ENCODE peak calls at places on chromosome 18, in six cellular contexts. One of them, this sample, is unnamed.

GRCh38 chr18:56034954-56035353 is 447.0 kb upstream of the TCF4 start:
- DNase-seq in osteocyte: no peak
- DNase-seq in HCT116: no peak
- DNase-seq in CD8-positive, alpha-beta T cell: no peak
- DNase-seq in HFF-Myc: no peak
- DNase-seq in heart right ventricle: no peak
- DNase-seq in this sample: no peak

GRCh38 chr18:36665952-36666351 is 162.8 kb downstream of the TPGS2 start:
- DNase-seq in osteocyte: no peak
- DNase-seq in HCT116: no peak
- DNase-seq in CD8-positive, alpha-beta T cell: no peak
- DNase-seq in HFF-Myc: no peak
- DNase-seq in heart right ventricle: no peak
- DNase-seq in this sample: no peak

GRCh38 chr18:73408434-73408833 is 540.6 kb upstream of the NETO1 start:
- DNase-seq in osteocyte: no peak
- DNase-seq in HCT116: no peak
- DNase-seq in CD8-positive, alpha-beta T cell: no peak
- DNase-seq in HFF-Myc: no peak
- DNase-seq in heart right ventricle: no peak
- DNase-seq in this sample: no peak

GRCh38 chr18:79523738-79524180 is 128.0 kb downstream of the NFATC1 start:
- DNase-seq in osteocyte: no peak
- DNase-seq in HCT116: no peak
- DNase-seq in CD8-positive, alpha-beta T cell: peak
- DNase-seq in HFF-Myc: no peak
- DNase-seq in heart right ventricle: no peak
- DNase-seq in this sample: peak

GRCh38 chr18:76678248-76678647 is 144.1 kb upstream of the ZNF236 start:
- DNase-seq in osteocyte: no peak
- DNase-seq in HCT116: no peak
- DNase-seq in CD8-positive, alpha-beta T cell: no peak
- DNase-seq in HFF-Myc: no peak
- DNase-seq in heart right ventricle: no peak
- DNase-seq in this sample: no peak

GRCh38 chr18:27214831-27215230 is 29.7 kb upstream of the CHST9 start:
- DNase-seq in osteocyte: no peak
- DNase-seq in HCT116: no peak
- DNase-seq in CD8-positive, alpha-beta T cell: no peak
- DNase-seq in HFF-Myc: no peak
- DNase-seq in heart right ventricle: no peak
- DNase-seq in this sample: no peak

GRCh38 chr18:55275042-55275897 is 312.7 kb downstream of the TCF4 start:
- DNase-seq in osteocyte: no peak
- DNase-seq in HCT116: no peak
- DNase-seq in CD8-positive, alpha-beta T cell: no peak
- DNase-seq in HFF-Myc: peak
- DNase-seq in heart right ventricle: no peak
- DNase-seq in this sample: no peak

GRCh38 chr18:36757081-36757480 is 71.7 kb downstream of the TPGS2 start:
- DNase-seq in osteocyte: no peak
- DNase-seq in HCT116: peak
- DNase-seq in CD8-positive, alpha-beta T cell: no peak
- DNase-seq in HFF-Myc: peak
- DNase-seq in heart right ventricle: no peak
- DNase-seq in this sample: no peak

GRCh38 chr18:56493531-56493930 is 144.9 kb downstream of the TXNL1 start:
- DNase-seq in osteocyte: no peak
- DNase-seq in HCT116: no peak
- DNase-seq in CD8-positive, alpha-beta T cell: no peak
- DNase-seq in HFF-Myc: no peak
- DNase-seq in heart right ventricle: no peak
- DNase-seq in this sample: no peak

GRCh38 chr18:46678785-46679404 is 21.9 kb upstream of the LOXHD1 start:
- DNase-seq in osteocyte: no peak
- DNase-seq in HCT116: no peak
- DNase-seq in CD8-positive, alpha-beta T cell: no peak
- DNase-seq in HFF-Myc: no peak
- DNase-seq in heart right ventricle: no peak
- DNase-seq in this sample: no peak

GRCh38 chr18:8045890-8046289 is 478.8 kb downstream of the PTPRM start:
- DNase-seq in osteocyte: no peak
- DNase-seq in HCT116: peak
- DNase-seq in CD8-positive, alpha-beta T cell: no peak
- DNase-seq in HFF-Myc: no peak
- DNase-seq in heart right ventricle: no peak
- DNase-seq in this sample: no peak

DNA sequence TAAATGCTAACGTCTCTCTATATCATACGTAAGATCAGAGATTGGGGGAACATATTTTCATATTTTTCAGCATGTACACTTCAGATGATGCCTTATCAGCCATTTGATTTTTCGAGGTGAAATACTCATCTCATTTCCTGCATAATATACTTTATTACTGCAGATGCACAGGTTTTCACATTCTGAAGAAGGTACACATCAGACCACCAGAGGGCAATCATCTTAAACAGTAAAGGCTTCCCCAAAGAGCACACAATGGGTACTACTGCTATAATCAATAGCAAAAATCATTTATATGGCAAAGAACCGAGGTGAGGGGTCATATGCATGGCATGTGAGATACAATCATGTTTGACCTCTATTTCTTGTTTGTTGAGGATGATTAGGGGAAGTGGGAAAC is 118.9 kb downstream of the EPB41L3 start:
- DNase-seq in osteocyte: no peak
- DNase-seq in HCT116: no peak
- DNase-seq in CD8-positive, alpha-beta T cell: no peak
- DNase-seq in HFF-Myc: peak
- DNase-seq in heart right ventricle: no peak
- DNase-seq in this sample: no peak
- TF ChIP-seq CTCF in osteocyte: peak
- TF ChIP-seq CTCF in HCT116: peak
- TF ChIP-seq CTCF in CD8-positive, alpha-beta T cell: peak
- TF ChIP-seq CTCF in HFF-Myc: peak
- TF ChIP-seq CTCF in heart right ventricle: no peak
- TF ChIP-seq CTCF in this sample: no peak

DNA sequence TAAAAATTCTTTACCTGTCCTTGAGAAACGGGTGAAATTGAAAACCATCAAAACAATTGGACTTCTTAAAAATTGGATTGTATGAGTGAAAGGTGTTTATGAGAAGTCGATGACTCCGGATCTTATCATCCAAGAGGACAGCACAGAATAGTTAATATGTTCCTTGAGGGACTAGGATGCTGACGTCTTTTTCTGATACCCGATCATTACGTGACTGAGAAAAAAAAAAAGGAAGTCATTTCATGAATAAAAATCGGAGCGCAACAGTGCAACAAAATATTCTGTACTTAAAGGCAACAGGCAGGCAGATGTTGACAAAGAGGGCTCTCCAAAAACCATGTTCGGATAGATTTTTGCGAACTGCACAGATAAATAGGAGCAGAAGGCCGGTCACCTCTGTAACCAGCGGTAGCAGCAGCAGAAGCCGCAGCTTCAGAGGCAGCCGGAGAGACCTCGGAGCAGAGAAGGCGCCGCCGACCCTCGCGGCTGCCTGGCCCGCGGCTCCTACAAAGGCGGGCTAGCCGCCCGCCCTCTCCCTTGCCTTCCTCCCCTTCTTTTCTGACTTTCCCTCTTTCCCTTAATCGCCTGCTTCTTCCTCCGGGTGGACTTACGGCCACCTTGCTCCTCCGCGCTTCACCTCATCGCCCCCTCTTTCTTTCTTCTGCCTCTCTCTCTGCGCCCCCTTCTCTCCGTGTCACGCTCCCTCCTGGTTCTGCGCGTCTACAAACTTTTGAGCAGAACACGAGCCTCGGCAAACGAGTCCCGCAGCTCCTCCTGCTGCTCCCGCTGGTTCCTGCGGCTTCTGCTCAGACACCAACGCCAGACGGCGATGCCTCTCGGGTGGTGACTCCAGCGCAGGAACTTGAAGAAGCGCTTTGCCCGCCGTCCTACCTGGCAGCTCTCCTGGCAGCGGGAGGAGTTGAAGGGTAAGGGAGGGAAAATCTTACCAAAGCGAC is at the start of gene ADCYAP1:
- DNase-seq in osteocyte: no peak
- DNase-seq in HCT116: no peak
- DNase-seq in CD8-positive, alpha-beta T cell: no peak
- DNase-seq in HFF-Myc: no peak
- DNase-seq in heart right ventricle: no peak
- DNase-seq in this sample: no peak
- TF ChIP-seq CTCF in osteocyte: no peak
- TF ChIP-seq CTCF in HCT116: no peak
- TF ChIP-seq CTCF in CD8-positive, alpha-beta T cell: no peak
- TF ChIP-seq CTCF in HFF-Myc: no peak
- TF ChIP-seq CTCF in heart right ventricle: no peak
- TF ChIP-seq CTCF in this sample: no peak

GRCh38 chr18:58813090-58813489 is 51.6 kb upstream of the ZNF532 start:
- DNase-seq in osteocyte: no peak
- DNase-seq in HCT116: no peak
- DNase-seq in CD8-positive, alpha-beta T cell: no peak
- DNase-seq in HFF-Myc: no peak
- DNase-seq in heart right ventricle: no peak
- DNase-seq in this sample: no peak
- TF ChIP-seq CTCF in osteocyte: no peak
- TF ChIP-seq CTCF in HCT116: no peak
- TF ChIP-seq CTCF in CD8-positive, alpha-beta T cell: no peak
- TF ChIP-seq CTCF in HFF-Myc: no peak
- TF ChIP-seq CTCF in heart right ventricle: no peak
- TF ChIP-seq CTCF in this sample: no peak

GRCh38 chr18:65721634-65722033 is 29.2 kb upstream of the CDH7 start:
- DNase-seq in osteocyte: no peak
- DNase-seq in HCT116: no peak
- DNase-seq in CD8-positive, alpha-beta T cell: no peak
- DNase-seq in HFF-Myc: no peak
- DNase-seq in heart right ventricle: no peak
- DNase-seq in this sample: no peak

DNA sequence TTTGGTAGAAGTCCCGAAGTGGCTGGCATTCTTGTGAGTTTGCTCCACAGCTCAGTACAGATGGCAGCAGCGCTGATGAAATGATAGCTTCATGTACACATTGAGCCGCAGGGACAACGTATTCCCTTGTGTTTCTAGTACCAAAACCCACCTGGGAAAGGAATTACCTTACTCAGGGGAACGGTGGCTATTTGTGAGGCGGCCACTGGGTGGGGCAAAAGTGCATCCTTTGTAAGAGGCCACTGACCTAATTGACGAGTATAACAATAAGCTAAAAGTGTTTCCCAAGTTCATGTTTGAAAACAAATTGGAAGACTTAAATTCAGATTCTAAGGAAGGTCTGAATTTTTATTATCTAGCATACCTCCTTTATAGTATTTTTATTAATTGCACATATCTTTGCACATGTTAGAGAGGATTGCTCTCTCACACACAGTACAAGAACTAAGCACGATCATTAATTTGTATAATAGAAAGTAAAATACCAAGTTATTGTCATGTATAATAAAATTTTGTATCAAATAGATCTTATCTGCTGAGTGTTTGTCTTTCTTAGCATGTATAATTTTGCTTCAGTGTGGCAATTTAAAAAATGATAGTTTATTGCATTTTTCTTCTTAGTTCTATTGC is 25.3 kb upstream of the CDH7 start:
- DNase-seq in osteocyte: no peak
- DNase-seq in HCT116: no peak
- DNase-seq in CD8-positive, alpha-beta T cell: no peak
- DNase-seq in HFF-Myc: no peak
- DNase-seq in heart right ventricle: peak
- DNase-seq in this sample: no peak
- TF ChIP-seq CTCF in osteocyte: peak
- TF ChIP-seq CTCF in HCT116: no peak
- TF ChIP-seq CTCF in CD8-positive, alpha-beta T cell: no peak
- TF ChIP-seq CTCF in HFF-Myc: no peak
- TF ChIP-seq CTCF in heart right ventricle: peak
- TF ChIP-seq CTCF in this sample: no peak

GRCh38 chr18:52992041-52992440 is 652.0 kb downstream of the DCC start:
- DNase-seq in osteocyte: no peak
- DNase-seq in HCT116: no peak
- DNase-seq in CD8-positive, alpha-beta T cell: no peak
- DNase-seq in HFF-Myc: no peak
- DNase-seq in heart right ventricle: no peak
- DNase-seq in this sample: no peak
- TF ChIP-seq CTCF in osteocyte: no peak
- TF ChIP-seq CTCF in HCT116: no peak
- TF ChIP-seq CTCF in CD8-positive, alpha-beta T cell: no peak
- TF ChIP-seq CTCF in HFF-Myc: no peak
- TF ChIP-seq CTCF in heart right ventricle: no peak
- TF ChIP-seq CTCF in this sample: no peak

DNA sequence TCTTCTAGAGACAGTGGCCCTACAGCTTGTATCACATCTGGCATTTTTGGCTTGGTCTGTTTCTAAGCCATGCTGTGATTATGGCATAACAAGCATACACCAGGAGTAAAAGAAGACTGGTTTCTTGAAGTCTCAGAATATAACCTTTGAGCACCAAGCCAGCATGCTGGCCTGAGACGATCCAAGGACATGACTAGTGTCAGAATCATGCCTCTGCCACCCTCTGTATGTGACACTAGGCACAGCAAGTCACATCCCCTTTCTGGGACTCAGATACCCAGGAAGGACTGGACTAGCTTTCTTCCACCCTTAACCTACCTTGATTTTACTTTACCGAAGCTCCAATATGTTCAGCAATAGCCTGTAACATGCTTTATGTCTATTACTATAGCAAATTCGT is 345.5 kb downstream of the SETBP1 start:
- DNase-seq in osteocyte: no peak
- DNase-seq in HCT116: no peak
- DNase-seq in CD8-positive, alpha-beta T cell: no peak
- DNase-seq in HFF-Myc: no peak
- DNase-seq in heart right ventricle: no peak
- DNase-seq in this sample: no peak
- TF ChIP-seq CTCF in osteocyte: no peak
- TF ChIP-seq CTCF in HCT116: no peak
- TF ChIP-seq CTCF in CD8-positive, alpha-beta T cell: no peak
- TF ChIP-seq CTCF in HFF-Myc: no peak
- TF ChIP-seq CTCF in heart right ventricle: no peak
- TF ChIP-seq CTCF in this sample: no peak

DNA sequence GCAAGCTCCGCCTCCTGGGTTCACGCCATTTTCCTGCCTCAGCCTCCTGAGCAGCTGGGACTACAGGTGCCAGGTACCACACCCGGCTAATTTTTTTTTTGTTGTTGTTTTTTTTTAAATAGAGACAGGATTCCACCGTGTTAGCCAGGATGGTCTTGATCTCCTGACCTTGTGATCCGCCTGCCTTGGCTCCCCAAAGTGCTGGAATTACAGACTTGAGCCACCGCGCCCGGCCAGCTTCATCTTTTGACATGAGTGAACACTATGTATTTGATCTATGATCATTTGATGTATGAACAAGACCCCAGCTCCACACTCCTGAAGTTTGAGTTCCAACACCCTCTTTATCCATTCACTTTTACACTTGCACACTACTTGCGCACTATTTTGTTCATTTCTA is 43.4 kb upstream of the LPIN2 start:
- DNase-seq in osteocyte: no peak
- DNase-seq in HCT116: no peak
- DNase-seq in CD8-positive, alpha-beta T cell: no peak
- DNase-seq in HFF-Myc: no peak
- DNase-seq in heart right ventricle: no peak
- DNase-seq in this sample: no peak
- TF ChIP-seq CTCF in osteocyte: no peak
- TF ChIP-seq CTCF in HCT116: no peak
- TF ChIP-seq CTCF in CD8-positive, alpha-beta T cell: no peak
- TF ChIP-seq CTCF in HFF-Myc: no peak
- TF ChIP-seq CTCF in heart right ventricle: no peak
- TF ChIP-seq CTCF in this sample: no peak

GRCh38 chr18:62953663-62954062 is 238.3 kb downstream of the PHLPP1 start:
- DNase-seq in osteocyte: no peak
- DNase-seq in HCT116: no peak
- DNase-seq in CD8-positive, alpha-beta T cell: no peak
- DNase-seq in HFF-Myc: no peak
- DNase-seq in heart right ventricle: no peak
- DNase-seq in this sample: no peak
- TF ChIP-seq CTCF in osteocyte: no peak
- TF ChIP-seq CTCF in HCT116: no peak
- TF ChIP-seq CTCF in CD8-positive, alpha-beta T cell: no peak
- TF ChIP-seq CTCF in HFF-Myc: no peak
- TF ChIP-seq CTCF in heart right ventricle: no peak
- TF ChIP-seq CTCF in this sample: no peak

This sample was measured in coronary artery.